ENCODE peak calls at places on chromosomes 16 and 17, in nine cellular contexts. C is Daoy; H is stimulated activated effector memory CD8-positive, alpha-beta T cell treated with anti-CD3 and anti-CD28 coated beads, Interleukin-12 subunit alpha, Interleukin-12 subunit beta, amount 100 ng/mL, for 72 hours; W is ureter; E is left ventricle myocardium inferior; Q is A172; M is left colon; L is nucleus accumbens; F is thoracic aorta. B is an unnamed sample.

GRCh38 chr16:21608647-21609328 is 9.4 kb downstream of the METTL9 start:
- DNase-seq in C (no peak), H (no peak), W (no peak), E (no peak), Q (no peak), M (no peak), L (no peak), F (no peak), B (no peak)

GRCh38 chr17:12983986-12984932 is 33.6 kb downstream of the ELAC2 start:
- DNase-seq in C (peak), H (no peak), W (no peak), E (peak), Q (peak), M (no peak), L (no peak), F (peak), B (no peak)

GRCh38 chr16:58644765-58645487 is 15.3 kb upstream of the CNOT1 start:
- DNase-seq in C (no peak), H (no peak), W (no peak), E (no peak), Q (peak), M (no peak), L (no peak), F (no peak), B (no peak)

GRCh38 chr16:28182183-28182582 is 29.6 kb downstream of the XPO6 start:
- DNase-seq in C (peak), H (no peak), W (no peak), E (no peak), Q (no peak), M (no peak), L (no peak), F (no peak), B (no peak)

GRCh38 chr16:87391324-87391949 is 699 bp upstream of the MAP1LC3B start:
- DNase-seq in C (peak), H (peak), W (no peak), E (peak), Q (no peak), M (peak), L (peak), F (no peak), B (no peak)

GRCh38 chr17:4980644-4981216 is 6.7 kb downstream of the CAMTA2 start:
- DNase-seq in C (peak), H (peak), W (no peak), E (no peak), Q (peak), M (no peak), L (no peak), F (no peak), B (no peak)

GRCh38 chr16:3094289-3095027 is 4.6 kb downstream of the ZSCAN10 start:
- DNase-seq in C (peak), H (no peak), W (no peak), E (no peak), Q (peak), M (peak), L (no peak), F (no peak), B (no peak)

GRCh38 chr17:77286641-77287431 is 146.1 kb downstream of the SEC14L1 start:
- DNase-seq in C (peak), H (no peak), W (peak), E (peak), Q (peak), M (peak), L (no peak), F (no peak), B (no peak)

B was measured in activated B cell treated with CpG ODN at 0.5 μM for 24 hours.